ENCODE peak calls at places on chromosomes 13 and 19, in five cellular contexts. L, W, H, T and N are unnamed samples.

GRCh38 chr19:4144666-4145261 is 8.7 kb upstream of the CREB3L3 start:
- DNase-seq in W (no peak), H (no peak), L (no peak), T (no peak), N (peak)

GRCh38 chr19:3138268-3138667 is 2.4 kb downstream of the GNA15 start:
- DNase-seq in W (no peak), H (no peak), T (no peak), L (no peak), N (no peak)

GRCh38 chr13:108897955-108898354 is 268.5 kb downstream of the MYO16 start:
- DNase-seq in H (no peak), W (no peak), L (no peak), T (no peak), N (peak)

GRCh38 chr13:91767681-91768080 is 369.3 kb downstream of the GPC5 start:
- DNase-seq in W (no peak), L (no peak), H (no peak), T (no peak), N (no peak)

GRCh38 chr19:49407079-49407478 is 16.2 kb downstream of the PTH2 start:
- DNase-seq in W (no peak), T (no peak), L (no peak), H (no peak), N (no peak)

GRCh38 chr13:53010374-53011105 is 18.1 kb upstream of the OLFM4 start:
- DNase-seq in L (no peak), T (no peak), W (no peak), H (no peak), N (peak)

GRCh38 chr13:32917504-32917903 is 98.7 kb upstream of the KL start:
- DNase-seq in W (no peak), H (no peak), L (no peak), T (no peak), N (peak)

GRCh38 chr19:41893899-41894298 is 10.9 kb downstream of the ARHGEF1 start:
- DNase-seq in H (no peak), W (no peak), T (no peak), L (no peak), N (peak)

GRCh38 chr19:54164369-54165068 is 5.0 kb upstream of the LENG1 start:
- DNase-seq in T (no peak), L (no peak), H (no peak), W (peak), N (peak)

GRCh38 chr13:44396295-44396962 is 22.8 kb downstream of the SERP2 start:
- DNase-seq in W (no peak), H (no peak), L (no peak), T (no peak), N (no peak)

GRCh38 chr19:18253130-18253529 is 21.1 kb downstream of the IQCN start:
- DNase-seq in T (no peak), W (no peak), H (no peak), L (no peak), N (no peak)

GRCh38 chr19:18342090-18342632 is 1.8 kb downstream of the PGPEP1 start:
- DNase-seq in H (no peak), W (no peak), L (no peak), T (no peak), N (no peak)

GRCh38 chr13:26168276-26168814 is 53.8 kb downstream of the RNF6 start:
- DNase-seq in W (no peak), L (no peak), T (no peak), H (no peak), N (peak)

GRCh38 chr19:484494-484893 is 11.8 kb upstream of the MADCAM1 start:
- DNase-seq in W (no peak), T (no peak), L (no peak), H (no peak), N (no peak)

GRCh38 chr13:99339230-99339721 is 32.1 kb upstream of the GPR183 start:
- DNase-seq in W (no peak), T (no peak), L (no peak), H (no peak), N (no peak)

GRCh38 chr13:110455941-110456340 is 105.6 kb downstream of the RAB20 start:
- DNase-seq in L (peak), W (peak), T (peak), H (peak), N (peak)

GRCh38 chr13:50365300-50365682 is 350.0 kb downstream of the KCNRG start:
- DNase-seq in W (peak), H (no peak), L (no peak), T (no peak), N (peak)

GRCh38 chr13:79503473-79504017 is 22.6 kb downstream of the NDFIP2 start:
- DNase-seq in L (no peak), H (no peak), W (no peak), T (no peak), N (no peak)

GRCh38 chr13:72412481-72412880 is 314.9 kb downstream of the MZT1 start:
- DNase-seq in T (no peak), H (no peak), W (no peak), L (no peak), N (no peak)

GRCh38 chr13:80055804-80056203 is 285.1 kb downstream of the SPRY2 start:
- DNase-seq in W (no peak), H (no peak), T (no peak), L (no peak), N (no peak)

GRCh38 chr19:37505958-37506386 is 767 bp upstream of the ZNF793 start:
- DNase-seq in H (no peak), L (no peak), W (no peak), T (no peak), N (no peak)

GRCh38 chr19:13796301-13797057 is 1.2 kb downstream of the ZSWIM4 start:
- DNase-seq in L (no peak), H (no peak), W (no peak), T (peak), N (peak)

GRCh38 chr19:34224996-34225658 is 29.2 kb upstream of the GARRE1 start:
- DNase-seq in L (no peak), W (no peak), H (no peak), T (no peak), N (peak)